ENCODE peak calls at places on chromosomes 11 and 22, in five cellular contexts. S is GM12878, V is HEK293T, J is NT2/D1, T is H1. N is an unnamed sample.

GRCh38 chr11:110524227-110524626 is 94.5 kb downstream of the FDX1 start:
- DNase-seq in J (no peak), V (no peak), T (no peak), S (no peak), N (no peak)

GRCh38 chr11:65165847-65166317 is 4.2 kb upstream of the SPDYC start:
- DNase-seq in S (no peak), J (no peak), V (no peak), T (no peak), N (peak; percentile 92)

GRCh38 chr22:29628982-29629381 is 25.5 kb downstream of the NF2 start:
- DNase-seq in T (no peak), S (no peak), J (no peak), V (no peak), N (no peak)

GRCh38 chr11:36409152-36409713 is 100.8 kb downstream of the TRAF6 start:
- DNase-seq in T (no peak), J (no peak), V (no peak), S (no peak), N (no peak)

GRCh38 chr11:71245601-71246391 is 6.6 kb downstream of the SHANK2 start:
- DNase-seq in J (no peak), S (no peak), T (peak; percentile 73), V (no peak), N (no peak)

GRCh38 chr11:8796926-8797325 is 114.1 kb upstream of the AKIP1 start:
- DNase-seq in T (no peak), J (no peak), S (no peak), V (no peak), N (no peak)

GRCh38 chr11:5690736-5691135 is 1.1 kb downstream of the TRIM22 start:
- DNase-seq in S (no peak), V (no peak), T (no peak), J (no peak), N (no peak)

GRCh38 chr11:112902411-112903011 is 58.7 kb upstream of the NCAM1 start:
- DNase-seq in J (no peak), T (no peak), V (no peak), S (no peak), N (no peak)

GRCh38 chr11:133906241-133906640 is 50.5 kb downstream of the IGSF9B start:
- DNase-seq in V (no peak), J (no peak), S (no peak), T (no peak), N (no peak)

GRCh38 chr11:125621995-125622394 is 3.0 kb upstream of the CHEK1 start:
- DNase-seq in S (no peak), J (no peak), T (no peak), V (no peak), N (no peak)

GRCh38 chr22:38069372-38070249 is 12.4 kb downstream of the PICK1 start:
- DNase-seq in V (no peak), J (no peak), T (no peak), S (no peak), N (no peak)

GRCh38 chr11:97751405-97751804 is 1269.3 kb upstream of the CNTN5 start:
- DNase-seq in J (no peak), V (no peak), S (no peak), T (no peak), N (no peak)
- TF ChIP-seq SUZ12 in J (no peak), V (no peak), S (no peak), T (no peak), N (no peak)

DNA sequence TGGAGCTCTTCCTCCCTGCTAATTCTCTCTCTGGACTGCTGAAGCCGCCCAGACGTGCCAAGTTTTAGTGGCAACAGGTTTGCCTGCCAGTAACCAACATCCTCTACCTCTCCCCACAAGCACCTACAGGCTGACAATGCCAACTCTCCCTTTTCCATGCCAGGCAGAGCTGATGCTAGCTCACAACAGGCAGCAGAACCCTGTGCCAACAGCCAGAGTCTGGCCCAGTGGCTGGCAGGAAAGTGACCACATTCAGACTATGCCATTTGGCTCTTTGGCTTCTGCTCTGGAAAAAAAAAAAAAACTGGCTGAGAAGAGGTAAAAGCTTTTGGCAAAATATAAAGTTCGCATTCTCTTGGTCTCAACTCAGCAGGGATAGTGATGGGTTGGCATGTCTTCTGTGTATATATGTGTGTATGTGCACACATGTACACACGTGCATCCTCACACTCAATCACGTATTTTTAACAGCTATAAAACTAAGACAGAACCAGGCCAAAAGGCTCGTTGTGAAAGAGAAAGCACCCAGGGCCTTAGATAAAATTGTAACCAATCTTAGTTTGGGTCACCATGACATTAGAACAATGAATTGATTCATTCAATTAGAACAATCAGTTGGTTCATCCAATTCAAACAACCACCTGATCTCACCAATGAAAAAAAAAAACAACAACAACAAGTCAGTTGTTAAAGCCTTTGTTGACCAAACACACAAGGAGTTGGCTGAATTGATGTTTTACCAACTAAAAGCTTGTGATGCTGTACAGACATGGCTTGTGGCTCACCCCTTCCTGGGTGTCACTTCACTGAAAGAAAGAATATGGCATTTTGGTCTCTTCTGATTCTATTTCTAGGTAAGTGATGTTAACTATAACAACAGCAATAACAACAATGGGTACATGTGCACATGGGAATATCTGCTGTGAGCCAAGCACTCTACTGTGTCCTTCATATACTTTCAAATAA is 48.6 kb downstream of the TRIM29 start:
- DNase-seq in T (no peak), V (no peak), S (no peak), J (no peak), N (no peak)
- TF ChIP-seq SUZ12 in T (no peak), V (no peak), S (no peak), J (no peak), N (no peak)

DNA sequence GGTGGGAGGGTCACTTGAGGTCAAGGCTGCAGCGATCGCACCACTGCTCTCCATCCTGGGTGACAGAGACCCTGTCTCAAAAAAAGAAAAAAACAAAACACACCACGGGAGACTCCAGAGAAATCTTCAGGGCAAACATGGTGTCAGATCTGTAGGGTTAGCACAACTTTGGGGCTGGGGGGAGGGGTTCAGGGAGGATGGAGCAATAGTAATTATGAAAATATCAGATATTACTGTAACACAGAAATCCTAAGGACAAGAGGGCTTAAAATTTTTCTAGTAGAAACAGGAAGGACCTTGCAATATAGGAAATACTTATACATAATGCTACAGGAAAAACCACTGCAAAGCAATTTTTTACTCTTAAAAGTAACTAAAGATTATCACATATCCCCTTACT is 13.9 kb downstream of the EIF4ENIF1 start:
- DNase-seq in V (no peak), S (no peak), J (no peak), T (no peak), N (no peak)
- TF ChIP-seq SUZ12 in V (no peak), S (no peak), J (no peak), T (no peak), N (no peak)

DNA sequence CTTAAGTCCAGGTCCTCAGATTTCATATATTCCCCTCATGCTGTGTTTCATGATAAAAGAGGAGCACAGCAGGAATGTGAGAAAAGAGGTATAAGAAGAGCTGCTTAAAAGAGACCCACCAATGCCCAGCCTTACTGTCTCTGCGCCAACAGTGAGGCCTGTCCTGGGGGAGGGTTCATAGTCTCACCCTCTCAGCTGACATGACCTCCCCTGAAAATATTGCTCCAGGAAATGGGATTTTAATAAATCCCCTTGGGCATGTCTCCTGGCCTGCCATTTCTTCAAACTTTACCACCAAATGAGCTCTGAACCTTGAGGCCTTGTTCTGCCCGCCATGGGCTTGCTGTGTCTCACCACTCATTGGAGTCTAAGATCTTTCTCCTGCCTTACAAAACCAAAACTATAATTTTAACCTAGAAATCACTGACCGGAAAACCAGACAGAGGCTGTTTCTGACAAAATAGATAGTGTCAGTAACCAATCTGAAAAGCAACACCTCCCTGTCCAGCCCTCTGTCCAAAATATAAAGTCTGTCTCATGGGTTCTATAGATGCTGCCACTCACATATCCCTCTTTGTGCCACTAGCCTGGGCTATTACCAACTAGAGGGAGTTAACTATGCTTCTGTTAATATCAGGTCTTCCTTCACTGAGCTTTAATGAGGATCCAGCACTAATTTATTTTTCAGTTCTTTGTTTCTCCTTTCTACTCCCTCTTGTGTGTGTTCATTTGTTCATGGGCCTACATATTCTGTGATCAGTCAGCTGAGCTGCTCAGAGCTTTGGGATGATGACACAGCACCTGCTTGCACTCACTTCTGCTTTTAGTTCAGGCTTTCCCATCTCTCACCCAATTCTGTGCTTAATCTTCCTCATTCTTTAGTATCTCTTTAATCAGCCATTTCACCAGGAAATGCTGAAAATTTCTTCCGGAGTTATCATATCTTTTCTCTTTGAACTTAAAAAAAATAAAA is at the start of gene OR2AG2:
- DNase-seq in V (no peak), T (no peak), J (no peak), S (peak; percentile 37), N (no peak)
- TF ChIP-seq SUZ12 in V (no peak), T (no peak), J (no peak), S (no peak), N (no peak)

GRCh38 chr11:107493117-107493516 is 35.5 kb upstream of the CWF19L2 start:
- DNase-seq in J (no peak), S (no peak), T (no peak), V (no peak), N (no peak)
- TF ChIP-seq SUZ12 in J (no peak), S (no peak), T (no peak), V (no peak), N (no peak)

DNA sequence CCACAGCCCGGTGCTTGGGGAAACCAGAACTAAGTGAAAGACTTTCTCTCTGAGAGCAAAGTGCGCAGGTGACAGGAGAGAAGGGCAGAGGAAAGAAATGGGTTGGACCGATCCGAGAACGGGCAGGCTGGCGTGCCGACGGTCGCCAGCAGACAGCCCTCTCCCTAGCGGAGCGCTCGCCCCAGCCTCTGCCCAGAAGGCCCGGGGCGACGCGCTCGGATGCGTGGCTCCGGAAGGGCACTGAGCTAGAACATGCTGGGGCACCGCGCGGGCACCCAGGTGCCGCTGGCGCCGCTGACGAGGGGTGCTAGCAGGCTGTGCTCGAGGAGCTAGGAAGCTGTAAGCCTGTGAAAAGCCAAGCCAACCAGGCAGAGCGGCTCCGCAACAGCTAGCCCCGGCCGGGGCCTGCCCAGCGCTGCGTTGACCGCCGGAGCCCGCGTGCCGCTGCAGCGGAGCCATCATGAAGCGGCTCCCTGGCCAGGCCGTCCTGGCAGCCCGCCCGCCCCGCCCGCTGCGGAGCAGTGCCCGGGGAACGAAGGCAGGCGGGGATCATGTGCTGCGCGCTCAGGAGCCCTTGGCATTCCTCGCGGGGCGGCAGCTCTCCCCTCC is 22.1 kb upstream of the RRAS2 start:
- DNase-seq in J (no peak), V (peak; percentile 27), T (peak; percentile 81), S (no peak), N (peak; percentile 22)
- TF ChIP-seq SUZ12 in J (no peak), V (no peak), T (peak; percentile 53), S (no peak), N (no peak)